ENCODE peak calls at places on chromosomes 13 and 19, in five cellular contexts. D, V, O, I and E are unnamed samples.

GRCh38 chr19:9205506-9206113 is 13.8 kb downstream of the OR7D4 start:
- DNase-seq in D (peak), V (peak), I (peak), O (peak), E (peak)

GRCh38 chr19:56837492-56837891 is 3.0 kb downstream of the PEG3 start:
- DNase-seq in I (no peak), D (peak), V (no peak), O (no peak), E (peak)

GRCh38 chr19:48169974-48170803 is at the start of the genes LIG1 and ZSWIM9:
- DNase-seq in O (peak), I (peak), V (peak), D (peak), E (peak)

GRCh38 chr19:29819986-29820385 is 8.2 kb downstream of the CCNE1 start:
- DNase-seq in V (no peak), O (no peak), D (peak), I (no peak), E (no peak)

GRCh38 chr13:105774739-105775460 is 760.6 kb downstream of the EFNB2 start:
- DNase-seq in V (no peak), O (no peak), D (no peak), I (no peak), E (no peak)

GRCh38 chr19:33804021-33804799 is 7.5 kb downstream of the KCTD15 start:
- DNase-seq in D (no peak), O (no peak), V (no peak), I (no peak), E (no peak)

GRCh38 chr13:23909606-23910005 is 12.3 kb upstream of the C1QTNF9B start:
- DNase-seq in I (no peak), D (no peak), V (no peak), O (no peak), E (no peak)

GRCh38 chr13:99657848-99658265 is 156.6 kb downstream of the TM9SF2 start:
- DNase-seq in D (peak), V (peak), I (no peak), O (no peak), E (peak)

GRCh38 chr19:54390942-54391577 is 24.2 kb upstream of the TTYH1 start:
- DNase-seq in D (no peak), O (peak), I (peak), V (peak), E (no peak)

GRCh38 chr13:74647211-74647610 is 513.0 kb upstream of the KLF12 start:
- DNase-seq in D (no peak), I (no peak), V (no peak), O (no peak), E (no peak)

GRCh38 chr19:13781547-13781946 is 7.3 kb downstream of the C19orf53 start:
- DNase-seq in D (peak), O (peak), I (peak), V (no peak), E (peak)

GRCh38 chr19:19533826-19534225 is 4.2 kb upstream of the CILP2 start:
- DNase-seq in O (no peak), I (no peak), D (no peak), V (no peak), E (no peak)

GRCh38 chr13:51520524-51520923 is 63.7 kb upstream of the WDFY2 start:
- DNase-seq in O (no peak), I (no peak), D (no peak), V (no peak), E (no peak)

GRCh38 chr13:50650936-50651638 is 192.4 kb downstream of the DLEU7 start:
- DNase-seq in O (peak), I (no peak), V (no peak), D (no peak), E (no peak)

GRCh38 chr19:4009990-4010807 is 2.7 kb downstream of the PIAS4 start:
- DNase-seq in O (no peak), D (no peak), V (no peak), I (no peak), E (no peak)

GRCh38 chr19:52687658-52688057 is 47.2 kb downstream of the ZNF611 start:
- DNase-seq in V (no peak), I (no peak), D (no peak), O (no peak), E (no peak)

GRCh38 chr13:32205426-32206096 is 109.6 kb downstream of the ZAR1L start:
- DNase-seq in I (no peak), V (no peak), D (no peak), O (peak), E (no peak)

GRCh38 chr19:1315470-1316166 is 29.9 kb downstream of the EFNA2 start:
- DNase-seq in O (peak), D (peak), I (no peak), V (no peak), E (peak)

GRCh38 chr13:103349664-103350063 is 283.4 kb upstream of the SLC10A2 start:
- DNase-seq in I (no peak), V (no peak), O (no peak), D (no peak), E (no peak)

GRCh38 chr13:20616059-20616797 is 49.3 kb downstream of the IFT88 start:
- DNase-seq in V (no peak), I (peak), D (no peak), O (no peak), E (no peak)

GRCh38 chr19:2867025-2867991 is at the start of gene ZNF556:
- DNase-seq in D (no peak), O (no peak), I (no peak), V (no peak), E (no peak)

GRCh38 chr13:36088001-36088400 is 43.2 kb downstream of the DCLK1 start:
- DNase-seq in O (no peak), D (no peak), I (no peak), V (no peak), E (no peak)

GRCh38 chr13:99905814-99906213 is 65.8 kb downstream of the ZIC5 start:
- DNase-seq in V (no peak), I (no peak), O (no peak), D (no peak), E (no peak)

GRCh38 chr13:113552786-113553540 is 31.6 kb upstream of the TFDP1 start:
- DNase-seq in V (no peak), D (peak), I (no peak), O (no peak), E (peak)

GRCh38 chr19:45428385-45429231 is 4.9 kb upstream of the ERCC1 start:
- DNase-seq in O (no peak), D (peak), I (no peak), V (no peak), E (no peak)

GRCh38 chr13:39765801-39766463 is 110.5 kb downstream of the COG6 start:
- DNase-seq in O (peak), V (no peak), I (no peak), D (peak), E (peak)

GRCh38 chr13:46659413-46660065 is 106.6 kb downstream of the LRCH1 start:
- DNase-seq in D (no peak), I (no peak), V (no peak), O (no peak), E (no peak)